ENCODE peak calls at places on chromosomes 7 and 10, in six cellular contexts. F is activated naive CD4-positive, alpha-beta T cell treated with anti-CD3 and anti-CD28 coated beads, Interleukin-2, amount 50 U/mL, for 16 hours; S is chondrocyte; L is nucleus accumbens; G is hippocampal formation; W is fibroblast of villous mesenchyme. C is an unnamed sample.

GRCh38 chr7:14196555-14196954 is 207.1 kb upstream of the ETV1 start:
- DNase-seq in S (no peak), L (no peak), G (no peak), W (no peak), F (no peak), C (no peak)

GRCh38 chr7:151435971-151436370 is 4.0 kb downstream of the CRYGN start:
- DNase-seq in L (no peak), G (no peak), W (no peak), S (no peak), F (no peak), C (no peak)

GRCh38 chr7:116097365-116098009 is 66.9 kb upstream of the TFEC start:
- DNase-seq in L (no peak), S (no peak), G (no peak), W (peak; percentile 49), F (no peak), C (no peak)

GRCh38 chr7:91034459-91035368 is 229.5 kb upstream of the FZD1 start:
- DNase-seq in F (no peak), G (no peak), L (peak; percentile 28), W (peak; percentile 63), S (no peak), C (no peak)

GRCh38 chr10:44337081-44337480 is 47.8 kb downstream of the CXCL12 start:
- DNase-seq in G (no peak), S (no peak), L (no peak), F (no peak), W (no peak), C (no peak)

GRCh38 chr7:1537631-1538412 is 7.3 kb downstream of the MAFK start:
- DNase-seq in W (peak; percentile 98), L (peak; percentile 35), F (peak; percentile 11), S (no peak), G (peak; percentile 48), C (no peak)

GRCh38 chr7:91683823-91684222 is 196.7 kb downstream of the MTERF1 start:
- DNase-seq in G (no peak), W (peak; percentile 91), L (no peak), S (no peak), F (no peak), C (peak; percentile 20)

GRCh38 chr7:56081626-56082340 is 11.0 kb downstream of the PHKG1 start:
- DNase-seq in S (peak; percentile 94), L (no peak), G (no peak), F (no peak), W (no peak), C (no peak)

C was measured in GF-D8.